ENCODE peak calls at places on chromosomes 5 and 9, in eight cellular contexts. One of them, this sample, is unnamed.

GRCh38 chr9:135336722-135337490 is 142.7 kb upstream of the PPP1R26 start:
- DNase-seq in stimulated activated naive CD4-positive, alpha-beta T cell: no peak
- DNase-seq in fibroblast of mammary gland: no peak
- DNase-seq in breast epithelium: no peak
- DNase-seq in adrenal gland: no peak
- DNase-seq in HTR-8/SVneo: no peak
- DNase-seq in stimulated activated CD4-positive, alpha-beta T cell treated with anti-CD3 and anti-CD28 coated beads, TNF-alpha, amount 100 ng/mL, for 1 hour: no peak
- DNase-seq in NCI-H2081 treated with DMSO at 0.1 percent for 48 hours: no peak
- DNase-seq in this sample: no peak

GRCh38 chr5:56233230-56233629 is at the start of gene ANKRD55:
- DNase-seq in stimulated activated naive CD4-positive, alpha-beta T cell: no peak
- DNase-seq in fibroblast of mammary gland: no peak
- DNase-seq in breast epithelium: no peak
- DNase-seq in adrenal gland: no peak
- DNase-seq in HTR-8/SVneo: no peak
- DNase-seq in stimulated activated CD4-positive, alpha-beta T cell treated with anti-CD3 and anti-CD28 coated beads, TNF-alpha, amount 100 ng/mL, for 1 hour: no peak
- DNase-seq in NCI-H2081 treated with DMSO at 0.1 percent for 48 hours: peak
- DNase-seq in this sample: no peak

GRCh38 chr9:90985631-90986030 is 184.0 kb downstream of the SYK start:
- DNase-seq in stimulated activated naive CD4-positive, alpha-beta T cell: no peak
- DNase-seq in fibroblast of mammary gland: peak
- DNase-seq in breast epithelium: no peak
- DNase-seq in adrenal gland: no peak
- DNase-seq in HTR-8/SVneo: no peak
- DNase-seq in stimulated activated CD4-positive, alpha-beta T cell treated with anti-CD3 and anti-CD28 coated beads, TNF-alpha, amount 100 ng/mL, for 1 hour: no peak
- DNase-seq in NCI-H2081 treated with DMSO at 0.1 percent for 48 hours: no peak
- DNase-seq in this sample: no peak

GRCh38 chr5:81393783-81394718 is at the start of gene ACOT12:
- DNase-seq in stimulated activated naive CD4-positive, alpha-beta T cell: no peak
- DNase-seq in fibroblast of mammary gland: peak
- DNase-seq in breast epithelium: no peak
- DNase-seq in adrenal gland: no peak
- DNase-seq in HTR-8/SVneo: no peak
- DNase-seq in stimulated activated CD4-positive, alpha-beta T cell treated with anti-CD3 and anti-CD28 coated beads, TNF-alpha, amount 100 ng/mL, for 1 hour: no peak
- DNase-seq in NCI-H2081 treated with DMSO at 0.1 percent for 48 hours: no peak
- DNase-seq in this sample: no peak

GRCh38 chr5:53425598-53426516 is 54.6 kb upstream of the FST start:
- DNase-seq in stimulated activated naive CD4-positive, alpha-beta T cell: no peak
- DNase-seq in fibroblast of mammary gland: peak
- DNase-seq in breast epithelium: no peak
- DNase-seq in adrenal gland: no peak
- DNase-seq in HTR-8/SVneo: no peak
- DNase-seq in stimulated activated CD4-positive, alpha-beta T cell treated with anti-CD3 and anti-CD28 coated beads, TNF-alpha, amount 100 ng/mL, for 1 hour: no peak
- DNase-seq in NCI-H2081 treated with DMSO at 0.1 percent for 48 hours: peak
- DNase-seq in this sample: no peak

GRCh38 chr5:85484982-85485574 is 1100.4 kb upstream of the EDIL3 start:
- DNase-seq in stimulated activated naive CD4-positive, alpha-beta T cell: no peak
- DNase-seq in fibroblast of mammary gland: peak
- DNase-seq in breast epithelium: no peak
- DNase-seq in adrenal gland: no peak
- DNase-seq in HTR-8/SVneo: no peak
- DNase-seq in stimulated activated CD4-positive, alpha-beta T cell treated with anti-CD3 and anti-CD28 coated beads, TNF-alpha, amount 100 ng/mL, for 1 hour: no peak
- DNase-seq in NCI-H2081 treated with DMSO at 0.1 percent for 48 hours: no peak
- DNase-seq in this sample: no peak

GRCh38 chr9:652896-653295 is 188.6 kb upstream of the DMRT1 start:
- DNase-seq in stimulated activated naive CD4-positive, alpha-beta T cell: no peak
- DNase-seq in fibroblast of mammary gland: peak
- DNase-seq in breast epithelium: no peak
- DNase-seq in adrenal gland: no peak
- DNase-seq in HTR-8/SVneo: no peak
- DNase-seq in stimulated activated CD4-positive, alpha-beta T cell treated with anti-CD3 and anti-CD28 coated beads, TNF-alpha, amount 100 ng/mL, for 1 hour: no peak
- DNase-seq in NCI-H2081 treated with DMSO at 0.1 percent for 48 hours: no peak
- DNase-seq in this sample: no peak

GRCh38 chr5:74044936-74045335 is 418.9 kb downstream of the ARHGEF28 start:
- DNase-seq in stimulated activated naive CD4-positive, alpha-beta T cell: no peak
- DNase-seq in fibroblast of mammary gland: no peak
- DNase-seq in breast epithelium: no peak
- DNase-seq in adrenal gland: no peak
- DNase-seq in HTR-8/SVneo: no peak
- DNase-seq in stimulated activated CD4-positive, alpha-beta T cell treated with anti-CD3 and anti-CD28 coated beads, TNF-alpha, amount 100 ng/mL, for 1 hour: no peak
- DNase-seq in NCI-H2081 treated with DMSO at 0.1 percent for 48 hours: no peak
- DNase-seq in this sample: no peak

GRCh38 chr5:38208782-38209378 is 49.5 kb upstream of the EGFLAM start:
- DNase-seq in stimulated activated naive CD4-positive, alpha-beta T cell: no peak
- DNase-seq in fibroblast of mammary gland: peak
- DNase-seq in breast epithelium: no peak
- DNase-seq in adrenal gland: peak
- DNase-seq in HTR-8/SVneo: peak
- DNase-seq in stimulated activated CD4-positive, alpha-beta T cell treated with anti-CD3 and anti-CD28 coated beads, TNF-alpha, amount 100 ng/mL, for 1 hour: no peak
- DNase-seq in NCI-H2081 treated with DMSO at 0.1 percent for 48 hours: peak
- DNase-seq in this sample: no peak

GRCh38 chr5:178941361-178941760 is 363 bp downstream of the ZNF454 start:
- DNase-seq in stimulated activated naive CD4-positive, alpha-beta T cell: no peak
- DNase-seq in fibroblast of mammary gland: no peak
- DNase-seq in breast epithelium: no peak
- DNase-seq in adrenal gland: no peak
- DNase-seq in HTR-8/SVneo: no peak
- DNase-seq in stimulated activated CD4-positive, alpha-beta T cell treated with anti-CD3 and anti-CD28 coated beads, TNF-alpha, amount 100 ng/mL, for 1 hour: no peak
- DNase-seq in NCI-H2081 treated with DMSO at 0.1 percent for 48 hours: no peak
- DNase-seq in this sample: no peak

GRCh38 chr9:89497978-89498844 is at the start of gene SEMA4D:
- DNase-seq in stimulated activated naive CD4-positive, alpha-beta T cell: peak
- DNase-seq in fibroblast of mammary gland: peak
- DNase-seq in breast epithelium: peak
- DNase-seq in adrenal gland: peak
- DNase-seq in HTR-8/SVneo: peak
- DNase-seq in stimulated activated CD4-positive, alpha-beta T cell treated with anti-CD3 and anti-CD28 coated beads, TNF-alpha, amount 100 ng/mL, for 1 hour: no peak
- DNase-seq in NCI-H2081 treated with DMSO at 0.1 percent for 48 hours: no peak
- DNase-seq in this sample: peak

GRCh38 chr9:126320158-126320922 is 6.3 kb upstream of the MVB12B start:
- DNase-seq in stimulated activated naive CD4-positive, alpha-beta T cell: no peak
- DNase-seq in fibroblast of mammary gland: peak
- DNase-seq in breast epithelium: no peak
- DNase-seq in adrenal gland: no peak
- DNase-seq in HTR-8/SVneo: no peak
- DNase-seq in stimulated activated CD4-positive, alpha-beta T cell treated with anti-CD3 and anti-CD28 coated beads, TNF-alpha, amount 100 ng/mL, for 1 hour: no peak
- DNase-seq in NCI-H2081 treated with DMSO at 0.1 percent for 48 hours: no peak
- DNase-seq in this sample: no peak

GRCh38 chr5:56677693-56678092 is 137.7 kb upstream of the MAP3K1 start:
- DNase-seq in stimulated activated naive CD4-positive, alpha-beta T cell: no peak
- DNase-seq in fibroblast of mammary gland: no peak
- DNase-seq in breast epithelium: no peak
- DNase-seq in adrenal gland: no peak
- DNase-seq in HTR-8/SVneo: no peak
- DNase-seq in stimulated activated CD4-positive, alpha-beta T cell treated with anti-CD3 and anti-CD28 coated beads, TNF-alpha, amount 100 ng/mL, for 1 hour: no peak
- DNase-seq in NCI-H2081 treated with DMSO at 0.1 percent for 48 hours: no peak
- DNase-seq in this sample: no peak

GRCh38 chr5:61659221-61659696 is 327.2 kb downstream of the ZSWIM6 start:
- DNase-seq in stimulated activated naive CD4-positive, alpha-beta T cell: no peak
- DNase-seq in fibroblast of mammary gland: no peak
- DNase-seq in breast epithelium: no peak
- DNase-seq in adrenal gland: no peak
- DNase-seq in HTR-8/SVneo: no peak
- DNase-seq in stimulated activated CD4-positive, alpha-beta T cell treated with anti-CD3 and anti-CD28 coated beads, TNF-alpha, amount 100 ng/mL, for 1 hour: no peak
- DNase-seq in NCI-H2081 treated with DMSO at 0.1 percent for 48 hours: no peak
- DNase-seq in this sample: no peak

GRCh38 chr5:37710965-37711364 is 128.9 kb downstream of the GDNF start:
- DNase-seq in stimulated activated naive CD4-positive, alpha-beta T cell: no peak
- DNase-seq in fibroblast of mammary gland: peak
- DNase-seq in breast epithelium: no peak
- DNase-seq in adrenal gland: no peak
- DNase-seq in HTR-8/SVneo: no peak
- DNase-seq in stimulated activated CD4-positive, alpha-beta T cell treated with anti-CD3 and anti-CD28 coated beads, TNF-alpha, amount 100 ng/mL, for 1 hour: no peak
- DNase-seq in NCI-H2081 treated with DMSO at 0.1 percent for 48 hours: no peak
- DNase-seq in this sample: no peak

This sample was measured in T-cell.